ENCODE peak calls at places on chromosomes 2 and 18, in five cellular contexts. One of them, this sample, is unnamed.

GRCh38 chr2:170764880-170765261 is 5.3 kb upstream of the ERICH2 start:
- DNase-seq in fibroblast of pulmonary artery: no peak
- DNase-seq in fibroblast of mammary gland: no peak
- DNase-seq in heart left ventricle: no peak
- DNase-seq in cardiac fibroblast: no peak
- DNase-seq in this sample: no peak

GRCh38 chr2:165535443-165535842 is 65.9 kb downstream of the CSRNP3 start:
- DNase-seq in fibroblast of pulmonary artery: no peak
- DNase-seq in fibroblast of mammary gland: peak; percentile 26
- DNase-seq in heart left ventricle: no peak
- DNase-seq in cardiac fibroblast: no peak
- DNase-seq in this sample: no peak

GRCh38 chr2:157194844-157195243 is 62.7 kb upstream of the GALNT5 start:
- DNase-seq in fibroblast of pulmonary artery: no peak
- DNase-seq in fibroblast of mammary gland: no peak
- DNase-seq in heart left ventricle: no peak
- DNase-seq in cardiac fibroblast: no peak
- DNase-seq in this sample: peak; percentile 67

GRCh38 chr2:159797468-159798375 is at the start of gene CD302:
- DNase-seq in fibroblast of pulmonary artery: peak; percentile 82
- DNase-seq in fibroblast of mammary gland: peak; percentile 47
- DNase-seq in heart left ventricle: peak; percentile 82
- DNase-seq in cardiac fibroblast: peak; percentile 82
- DNase-seq in this sample: peak; percentile 49

GRCh38 chr2:119476301-119477117 is 44.9 kb downstream of the TMEM37 start:
- DNase-seq in fibroblast of pulmonary artery: peak; percentile 72
- DNase-seq in fibroblast of mammary gland: peak; percentile 65
- DNase-seq in heart left ventricle: peak; percentile 63
- DNase-seq in cardiac fibroblast: peak; percentile 75
- DNase-seq in this sample: peak; percentile 37

GRCh38 chr2:62114564-62114963 is 81.4 kb upstream of the B3GNT2 start:
- DNase-seq in fibroblast of pulmonary artery: no peak
- DNase-seq in fibroblast of mammary gland: no peak
- DNase-seq in heart left ventricle: peak; percentile 51
- DNase-seq in cardiac fibroblast: no peak
- DNase-seq in this sample: no peak

GRCh38 chr2:227415538-227416424 is 28.0 kb upstream of the SCYGR1 start:
- DNase-seq in fibroblast of pulmonary artery: peak; percentile 94
- DNase-seq in fibroblast of mammary gland: peak; percentile 67
- DNase-seq in heart left ventricle: peak; percentile 59
- DNase-seq in cardiac fibroblast: peak; percentile 92
- DNase-seq in this sample: peak; percentile 85

GRCh38 chr2:16154061-16154460 is 213.7 kb downstream of the MYCN start:
- DNase-seq in fibroblast of pulmonary artery: no peak
- DNase-seq in fibroblast of mammary gland: no peak
- DNase-seq in heart left ventricle: no peak
- DNase-seq in cardiac fibroblast: no peak
- DNase-seq in this sample: no peak

GRCh38 chr18:58285731-58286130 is 241.7 kb downstream of the NEDD4L start:
- DNase-seq in fibroblast of pulmonary artery: no peak
- DNase-seq in fibroblast of mammary gland: no peak
- DNase-seq in heart left ventricle: no peak
- DNase-seq in cardiac fibroblast: no peak
- DNase-seq in this sample: no peak

GRCh38 chr2:175631247-175631628 is 370.8 kb downstream of the LNPK start:
- DNase-seq in fibroblast of pulmonary artery: no peak
- DNase-seq in fibroblast of mammary gland: peak; percentile 38
- DNase-seq in heart left ventricle: no peak
- DNase-seq in cardiac fibroblast: no peak
- DNase-seq in this sample: peak; percentile 7

GRCh38 chr2:171436307-171436706 is 2.3 kb downstream of the DCAF17 start:
- DNase-seq in fibroblast of pulmonary artery: peak; percentile 75
- DNase-seq in fibroblast of mammary gland: peak; percentile 91
- DNase-seq in heart left ventricle: no peak
- DNase-seq in cardiac fibroblast: peak; percentile 59
- DNase-seq in this sample: peak; percentile 77

GRCh38 chr2:10331033-10331701 is 28.5 kb downstream of the HPCAL1 start:
- DNase-seq in fibroblast of pulmonary artery: peak; percentile 44
- DNase-seq in fibroblast of mammary gland: peak; percentile 65
- DNase-seq in heart left ventricle: peak; percentile 80
- DNase-seq in cardiac fibroblast: peak; percentile 45
- DNase-seq in this sample: peak; percentile 61

GRCh38 chr2:20190862-20191713 is 33.8 kb downstream of the SDC1 start:
- DNase-seq in fibroblast of pulmonary artery: peak; percentile 42
- DNase-seq in fibroblast of mammary gland: peak; percentile 10
- DNase-seq in heart left ventricle: no peak
- DNase-seq in cardiac fibroblast: peak; percentile 23
- DNase-seq in this sample: no peak

GRCh38 chr2:3608373-3609278 is 13.7 kb downstream of the COLEC11 start:
- DNase-seq in fibroblast of pulmonary artery: no peak
- DNase-seq in fibroblast of mammary gland: no peak
- DNase-seq in heart left ventricle: no peak
- DNase-seq in cardiac fibroblast: no peak
- DNase-seq in this sample: no peak

GRCh38 chr2:11941201-11942041 is 195.0 kb downstream of the LPIN1 start:
- DNase-seq in fibroblast of pulmonary artery: peak; percentile 23
- DNase-seq in fibroblast of mammary gland: no peak
- DNase-seq in heart left ventricle: peak; percentile 81
- DNase-seq in cardiac fibroblast: peak; percentile 29
- DNase-seq in this sample: no peak

GRCh38 chr2:128765822-128766221 is 447.2 kb upstream of the HS6ST1 start:
- DNase-seq in fibroblast of pulmonary artery: no peak
- DNase-seq in fibroblast of mammary gland: no peak
- DNase-seq in heart left ventricle: no peak
- DNase-seq in cardiac fibroblast: no peak
- DNase-seq in this sample: no peak

GRCh38 chr2:220891405-220891804 is 680.7 kb downstream of the EPHA4 start:
- DNase-seq in fibroblast of pulmonary artery: peak; percentile 53
- DNase-seq in fibroblast of mammary gland: peak; percentile 77
- DNase-seq in heart left ventricle: no peak
- DNase-seq in cardiac fibroblast: peak; percentile 27
- DNase-seq in this sample: peak; percentile 50

GRCh38 chr2:221282386-221282785 is 289.7 kb downstream of the EPHA4 start:
- DNase-seq in fibroblast of pulmonary artery: no peak
- DNase-seq in fibroblast of mammary gland: no peak
- DNase-seq in heart left ventricle: no peak
- DNase-seq in cardiac fibroblast: no peak
- DNase-seq in this sample: no peak

GRCh38 chr2:101340141-101340541 is 31.6 kb upstream of the RNF149 start:
- DNase-seq in fibroblast of pulmonary artery: peak; percentile 33
- DNase-seq in fibroblast of mammary gland: peak; percentile 20
- DNase-seq in heart left ventricle: no peak
- DNase-seq in cardiac fibroblast: peak; percentile 29
- DNase-seq in this sample: peak; percentile 27

GRCh38 chr2:127226520-127227263 is 6.6 kb upstream of the CYP27C1 start:
- DNase-seq in fibroblast of pulmonary artery: peak; percentile 56
- DNase-seq in fibroblast of mammary gland: peak; percentile 86
- DNase-seq in heart left ventricle: no peak
- DNase-seq in cardiac fibroblast: peak; percentile 58
- DNase-seq in this sample: peak; percentile 38

GRCh38 chr2:186691900-186692299 is 2.0 kb upstream of the FAM171B start:
- DNase-seq in fibroblast of pulmonary artery: no peak
- DNase-seq in fibroblast of mammary gland: no peak
- DNase-seq in heart left ventricle: no peak
- DNase-seq in cardiac fibroblast: no peak
- DNase-seq in this sample: no peak

GRCh38 chr2:173171924-173172643 is 96.4 kb downstream of the MAP3K20 start:
- DNase-seq in fibroblast of pulmonary artery: no peak
- DNase-seq in fibroblast of mammary gland: peak; percentile 54
- DNase-seq in heart left ventricle: no peak
- DNase-seq in cardiac fibroblast: no peak
- DNase-seq in this sample: peak; percentile 31

GRCh38 chr18:74840492-74841167 is 243.0 kb downstream of the ZNF407 start:
- DNase-seq in fibroblast of pulmonary artery: peak; percentile 58
- DNase-seq in fibroblast of mammary gland: peak; percentile 80
- DNase-seq in heart left ventricle: no peak
- DNase-seq in cardiac fibroblast: peak; percentile 36
- DNase-seq in this sample: peak; percentile 52

DNA sequence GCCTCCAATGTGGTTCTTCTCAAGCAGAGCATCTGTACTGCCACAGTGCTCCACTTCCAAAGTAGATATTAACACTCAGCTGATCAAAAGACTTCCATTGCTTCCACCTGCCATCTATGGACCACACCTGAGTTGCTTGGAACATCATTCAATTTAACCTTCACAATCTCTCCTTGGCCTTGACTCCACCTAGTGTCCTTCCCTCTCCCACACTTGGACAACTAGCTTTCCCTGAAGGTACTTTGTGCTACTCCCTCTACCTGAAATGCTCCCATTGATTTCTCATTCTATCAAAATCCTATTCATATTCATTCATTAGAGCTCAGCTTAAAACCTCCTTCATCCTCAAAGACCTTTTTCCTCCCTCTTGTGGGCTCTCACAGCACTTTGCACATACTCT is 48.7 kb downstream of the SOWAHC start:
- DNase-seq in fibroblast of pulmonary artery: no peak
- DNase-seq in fibroblast of mammary gland: no peak
- DNase-seq in heart left ventricle: no peak
- DNase-seq in cardiac fibroblast: no peak
- DNase-seq in this sample: no peak
- TF ChIP-seq CTCF in fibroblast of pulmonary artery: peak; percentile 10
- TF ChIP-seq CTCF in fibroblast of mammary gland: no peak
- TF ChIP-seq CTCF in heart left ventricle: no peak
- TF ChIP-seq CTCF in cardiac fibroblast: peak; percentile 17
- TF ChIP-seq CTCF in this sample: no peak

DNA sequence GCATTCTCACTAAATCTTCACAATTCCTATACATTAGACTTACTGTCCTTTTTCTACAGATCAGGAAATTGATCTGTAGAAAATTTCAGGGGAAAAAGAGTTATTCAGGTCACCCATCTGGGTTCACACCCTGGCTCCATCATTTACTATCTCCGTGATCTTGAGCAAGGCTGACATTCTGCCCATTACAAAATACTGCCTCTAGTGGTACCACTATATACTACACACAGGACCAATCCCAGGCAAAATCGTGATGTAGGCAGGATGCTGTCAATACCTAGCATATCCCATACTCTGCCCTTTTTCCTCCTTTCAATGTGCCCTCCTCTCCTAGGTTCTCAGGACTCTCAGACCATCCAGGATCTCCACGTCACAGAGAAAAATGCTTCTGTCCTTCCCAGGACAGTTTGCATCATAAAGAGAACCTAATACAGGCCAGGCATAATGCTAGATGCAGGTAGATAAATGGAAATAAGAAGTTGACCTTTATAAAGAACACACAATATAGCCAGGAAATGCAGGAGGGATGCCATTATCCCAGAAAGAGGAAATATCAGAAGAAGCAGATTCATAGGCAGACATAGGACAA is 101.9 kb downstream of the CDH20 start:
- DNase-seq in fibroblast of pulmonary artery: peak; percentile 11
- DNase-seq in fibroblast of mammary gland: peak; percentile 19
- DNase-seq in heart left ventricle: no peak
- DNase-seq in cardiac fibroblast: peak; percentile 5
- DNase-seq in this sample: peak; percentile 4
- TF ChIP-seq CTCF in fibroblast of pulmonary artery: peak; percentile 60
- TF ChIP-seq CTCF in fibroblast of mammary gland: peak; percentile 63
- TF ChIP-seq CTCF in heart left ventricle: peak; percentile 25
- TF ChIP-seq CTCF in cardiac fibroblast: peak; percentile 59
- TF ChIP-seq CTCF in this sample: peak; percentile 38

GRCh38 chr2:44358498-44358897 is 2.8 kb downstream of the PREPL start:
- DNase-seq in fibroblast of pulmonary artery: peak; percentile 77
- DNase-seq in fibroblast of mammary gland: peak; percentile 74
- DNase-seq in heart left ventricle: peak; percentile 55
- DNase-seq in cardiac fibroblast: peak; percentile 69
- DNase-seq in this sample: peak; percentile 65

GRCh38 chr2:44364604-44365003 is 2.9 kb downstream of the CAMKMT start:
- DNase-seq in fibroblast of pulmonary artery: no peak
- DNase-seq in fibroblast of mammary gland: peak; percentile 16
- DNase-seq in heart left ventricle: no peak
- DNase-seq in cardiac fibroblast: no peak
- DNase-seq in this sample: no peak

GRCh38 chr2:44362207-44363015 is 664 bp downstream of the CAMKMT start:
- DNase-seq in fibroblast of pulmonary artery: peak; percentile 55
- DNase-seq in fibroblast of mammary gland: peak; percentile 52
- DNase-seq in heart left ventricle: no peak
- DNase-seq in cardiac fibroblast: peak; percentile 54
- DNase-seq in this sample: peak; percentile 62

GRCh38 chr2:44360749-44361329 is 455 bp downstream of the PREPL start:
- DNase-seq in fibroblast of pulmonary artery: peak; percentile 14
- DNase-seq in fibroblast of mammary gland: peak; percentile 21
- DNase-seq in heart left ventricle: no peak
- DNase-seq in cardiac fibroblast: peak; percentile 32
- DNase-seq in this sample: peak; percentile 34

GRCh38 chr2:44361330-44362206 is at the start of the genes CAMKMT and PREPL:
- DNase-seq in fibroblast of pulmonary artery: peak; percentile 99
- DNase-seq in fibroblast of mammary gland: peak; percentile 97
- DNase-seq in heart left ventricle: peak; percentile 98
- DNase-seq in cardiac fibroblast: peak; percentile 99
- DNase-seq in this sample: peak; percentile 99
- TF ChIP-seq CTCF in fibroblast of pulmonary artery: no peak
- TF ChIP-seq CTCF in fibroblast of mammary gland: no peak
- TF ChIP-seq CTCF in heart left ventricle: no peak
- TF ChIP-seq CTCF in cardiac fibroblast: no peak
- TF ChIP-seq CTCF in this sample: no peak

GRCh38 chr2:239375278-239376061 is 25.4 kb downstream of the HDAC4 start:
- DNase-seq in fibroblast of pulmonary artery: no peak
- DNase-seq in fibroblast of mammary gland: no peak
- DNase-seq in heart left ventricle: peak; percentile 50
- DNase-seq in cardiac fibroblast: no peak
- DNase-seq in this sample: no peak
- TF ChIP-seq CTCF in fibroblast of pulmonary artery: no peak
- TF ChIP-seq CTCF in fibroblast of mammary gland: peak; percentile 3
- TF ChIP-seq CTCF in heart left ventricle: peak; percentile 20
- TF ChIP-seq CTCF in cardiac fibroblast: no peak
- TF ChIP-seq CTCF in this sample: no peak

GRCh38 chr18:25351280-25351772 is 640 bp downstream of the ZNF521 start:
- DNase-seq in fibroblast of pulmonary artery: peak; percentile 6
- DNase-seq in fibroblast of mammary gland: no peak
- DNase-seq in heart left ventricle: no peak
- DNase-seq in cardiac fibroblast: no peak
- DNase-seq in this sample: peak; percentile 10
- TF ChIP-seq CTCF in fibroblast of pulmonary artery: no peak
- TF ChIP-seq CTCF in fibroblast of mammary gland: no peak
- TF ChIP-seq CTCF in heart left ventricle: no peak
- TF ChIP-seq CTCF in cardiac fibroblast: no peak
- TF ChIP-seq CTCF in this sample: no peak

GRCh38 chr18:46461993-46462392 is 195.0 kb downstream of the LOXHD1 start:
- DNase-seq in fibroblast of pulmonary artery: no peak
- DNase-seq in fibroblast of mammary gland: no peak
- DNase-seq in heart left ventricle: no peak
- DNase-seq in cardiac fibroblast: no peak
- DNase-seq in this sample: no peak

GRCh38 chr18:46468431-46469180 is 188.4 kb downstream of the LOXHD1 start:
- DNase-seq in fibroblast of pulmonary artery: no peak
- DNase-seq in fibroblast of mammary gland: no peak
- DNase-seq in heart left ventricle: no peak
- DNase-seq in cardiac fibroblast: no peak
- DNase-seq in this sample: no peak

GRCh38 chr18:46466236-46467160 is 190.5 kb downstream of the LOXHD1 start:
- DNase-seq in fibroblast of pulmonary artery: no peak
- DNase-seq in fibroblast of mammary gland: no peak
- DNase-seq in heart left ventricle: no peak
- DNase-seq in cardiac fibroblast: no peak
- DNase-seq in this sample: no peak

GRCh38 chr18:46462523-46462922 is 194.5 kb downstream of the LOXHD1 start:
- DNase-seq in fibroblast of pulmonary artery: no peak
- DNase-seq in fibroblast of mammary gland: no peak
- DNase-seq in heart left ventricle: no peak
- DNase-seq in cardiac fibroblast: no peak
- DNase-seq in this sample: no peak

GRCh38 chr18:46464926-46465655 is 191.9 kb downstream of the LOXHD1 start:
- DNase-seq in fibroblast of pulmonary artery: no peak
- DNase-seq in fibroblast of mammary gland: no peak
- DNase-seq in heart left ventricle: no peak
- DNase-seq in cardiac fibroblast: no peak
- DNase-seq in this sample: no peak
- TF ChIP-seq CTCF in fibroblast of pulmonary artery: peak; percentile 11
- TF ChIP-seq CTCF in fibroblast of mammary gland: peak; percentile 32
- TF ChIP-seq CTCF in heart left ventricle: peak; percentile 9
- TF ChIP-seq CTCF in cardiac fibroblast: no peak
- TF ChIP-seq CTCF in this sample: peak; percentile 19

This sample was measured in fibroblast of the aortic adventitia.